ENCODE peak calls at places on chromosome 13, in seven cellular contexts. One of them, this sample, is unnamed.

GRCh38 chr13:25371608-25372274 is at the start of gene ATP8A2:
- DNase-seq in tibial nerve: no peak
- DNase-seq in SJCRH30: no peak
- DNase-seq in body of pancreas: no peak
- DNase-seq in GM23248: peak; percentile 21
- DNase-seq in uterus: no peak
- DNase-seq in psoas muscle: no peak
- DNase-seq in this sample: peak; percentile 21

GRCh38 chr13:96677029-96677428 is 317.2 kb downstream of the OXGR1 start:
- DNase-seq in psoas muscle: no peak
- DNase-seq in uterus: no peak
- DNase-seq in GM23248: no peak
- DNase-seq in body of pancreas: no peak
- DNase-seq in tibial nerve: no peak
- DNase-seq in SJCRH30: no peak
- DNase-seq in this sample: no peak

GRCh38 chr13:46728777-46729176 is 68.2 kb downstream of the ESD start:
- DNase-seq in tibial nerve: no peak
- DNase-seq in body of pancreas: no peak
- DNase-seq in SJCRH30: peak; percentile 28
- DNase-seq in uterus: no peak
- DNase-seq in psoas muscle: no peak
- DNase-seq in GM23248: peak; percentile 28
- DNase-seq in this sample: peak; percentile 22

GRCh38 chr13:20128459-20128927 is 32.4 kb downstream of the GJA3 start:
- DNase-seq in tibial nerve: no peak
- DNase-seq in body of pancreas: peak; percentile 74
- DNase-seq in GM23248: no peak
- DNase-seq in SJCRH30: no peak
- DNase-seq in uterus: no peak
- DNase-seq in psoas muscle: no peak
- DNase-seq in this sample: no peak

GRCh38 chr13:29543230-29544215 is 52.0 kb downstream of the SLC7A1 start:
- DNase-seq in SJCRH30: peak; percentile 18
- DNase-seq in tibial nerve: no peak
- DNase-seq in uterus: no peak
- DNase-seq in GM23248: peak; percentile 39
- DNase-seq in body of pancreas: no peak
- DNase-seq in psoas muscle: no peak
- DNase-seq in this sample: peak; percentile 29

GRCh38 chr13:87003265-87003664 is 667.9 kb upstream of the SLITRK5 start:
- DNase-seq in tibial nerve: no peak
- DNase-seq in SJCRH30: no peak
- DNase-seq in psoas muscle: no peak
- DNase-seq in uterus: no peak
- DNase-seq in body of pancreas: no peak
- DNase-seq in GM23248: no peak
- DNase-seq in this sample: no peak

GRCh38 chr13:73403362-73404150 is 344.8 kb downstream of the KLF5 start:
- DNase-seq in SJCRH30: no peak
- DNase-seq in body of pancreas: no peak
- DNase-seq in psoas muscle: no peak
- DNase-seq in GM23248: peak; percentile 7
- DNase-seq in tibial nerve: no peak
- DNase-seq in uterus: no peak
- DNase-seq in this sample: no peak

GRCh38 chr13:47168086-47168485 is 271.2 kb upstream of the HTR2A start:
- DNase-seq in uterus: no peak
- DNase-seq in tibial nerve: no peak
- DNase-seq in psoas muscle: no peak
- DNase-seq in body of pancreas: no peak
- DNase-seq in SJCRH30: no peak
- DNase-seq in GM23248: no peak
- DNase-seq in this sample: no peak

GRCh38 chr13:104491951-104492350 is 1425.7 kb upstream of the SLC10A2 start:
- DNase-seq in uterus: no peak
- DNase-seq in SJCRH30: no peak
- DNase-seq in psoas muscle: no peak
- DNase-seq in GM23248: no peak
- DNase-seq in body of pancreas: no peak
- DNase-seq in tibial nerve: no peak
- DNase-seq in this sample: no peak

GRCh38 chr13:40916207-40916998 is 102.7 kb downstream of the ELF1 start:
- DNase-seq in GM23248: peak; percentile 68
- DNase-seq in psoas muscle: no peak
- DNase-seq in tibial nerve: no peak
- DNase-seq in uterus: no peak
- DNase-seq in SJCRH30: no peak
- DNase-seq in body of pancreas: no peak
- DNase-seq in this sample: no peak

GRCh38 chr13:63901630-63902029 is 2486.0 kb upstream of the PCDH20 start:
- DNase-seq in body of pancreas: no peak
- DNase-seq in SJCRH30: peak; percentile 11
- DNase-seq in psoas muscle: no peak
- DNase-seq in uterus: no peak
- DNase-seq in tibial nerve: no peak
- DNase-seq in GM23248: no peak
- DNase-seq in this sample: peak; percentile 14

GRCh38 chr13:50168803-50169202 is 153.6 kb downstream of the KCNRG start:
- DNase-seq in GM23248: no peak
- DNase-seq in psoas muscle: no peak
- DNase-seq in SJCRH30: no peak
- DNase-seq in body of pancreas: no peak
- DNase-seq in uterus: no peak
- DNase-seq in tibial nerve: no peak
- DNase-seq in this sample: no peak

GRCh38 chr13:52737900-52738299 is 1.7 kb downstream of the CNMD start:
- DNase-seq in GM23248: no peak
- DNase-seq in psoas muscle: no peak
- DNase-seq in tibial nerve: no peak
- DNase-seq in uterus: no peak
- DNase-seq in body of pancreas: no peak
- DNase-seq in SJCRH30: peak; percentile 46
- DNase-seq in this sample: no peak

GRCh38 chr13:29579094-29579493 is 16.4 kb downstream of the SLC7A1 start:
- DNase-seq in uterus: no peak
- DNase-seq in tibial nerve: no peak
- DNase-seq in psoas muscle: no peak
- DNase-seq in body of pancreas: no peak
- DNase-seq in GM23248: no peak
- DNase-seq in SJCRH30: no peak
- DNase-seq in this sample: no peak

GRCh38 chr13:32976046-32976781 is 40.0 kb upstream of the KL start:
- DNase-seq in tibial nerve: no peak
- DNase-seq in psoas muscle: no peak
- DNase-seq in SJCRH30: no peak
- DNase-seq in uterus: no peak
- DNase-seq in body of pancreas: no peak
- DNase-seq in GM23248: no peak
- DNase-seq in this sample: peak; percentile 28

GRCh38 chr13:48579167-48579918 is 46.5 kb upstream of the RCBTB2 start:
- DNase-seq in GM23248: no peak
- DNase-seq in SJCRH30: no peak
- DNase-seq in psoas muscle: no peak
- DNase-seq in tibial nerve: no peak
- DNase-seq in body of pancreas: peak; percentile 34
- DNase-seq in uterus: no peak
- DNase-seq in this sample: no peak

GRCh38 chr13:59398127-59398526 is 765.6 kb downstream of the DIAPH3 start:
- DNase-seq in GM23248: no peak
- DNase-seq in psoas muscle: no peak
- DNase-seq in body of pancreas: no peak
- DNase-seq in uterus: no peak
- DNase-seq in tibial nerve: no peak
- DNase-seq in SJCRH30: no peak
- DNase-seq in this sample: peak; percentile 12

GRCh38 chr13:40644838-40645620 is 21.4 kb downstream of the FOXO1 start:
- DNase-seq in GM23248: peak; percentile 36
- DNase-seq in uterus: no peak
- DNase-seq in tibial nerve: no peak
- DNase-seq in psoas muscle: no peak
- DNase-seq in SJCRH30: no peak
- DNase-seq in body of pancreas: no peak
- DNase-seq in this sample: no peak

GRCh38 chr13:77026255-77026782 is 640 bp downstream of the FBXL3 start:
- DNase-seq in psoas muscle: peak; percentile 84
- DNase-seq in body of pancreas: peak; percentile 92
- DNase-seq in uterus: peak; percentile 78
- DNase-seq in GM23248: peak; percentile 86
- DNase-seq in SJCRH30: peak; percentile 66
- DNase-seq in tibial nerve: peak; percentile 72
- DNase-seq in this sample: peak; percentile 83

GRCh38 chr13:51966186-51966585 is 45.1 kb downstream of the ATP7B start:
- DNase-seq in SJCRH30: no peak
- DNase-seq in psoas muscle: no peak
- DNase-seq in body of pancreas: no peak
- DNase-seq in tibial nerve: no peak
- DNase-seq in uterus: no peak
- DNase-seq in GM23248: no peak
- DNase-seq in this sample: no peak

GRCh38 chr13:35478384-35479222 is 2.1 kb upstream of the MAB21L1 start:
- DNase-seq in uterus: no peak
- DNase-seq in psoas muscle: no peak
- DNase-seq in GM23248: no peak
- DNase-seq in body of pancreas: no peak
- DNase-seq in SJCRH30: no peak
- DNase-seq in tibial nerve: no peak
- DNase-seq in this sample: peak; percentile 78
- H3K4me3 ChIP-seq in uterus: no peak overlapping the region
- H3K4me3 ChIP-seq in psoas muscle: no peak overlapping the region
- H3K4me3 ChIP-seq in GM23248: no peak overlapping the region
- H3K4me3 ChIP-seq in body of pancreas: no peak overlapping the region
- H3K4me3 ChIP-seq in SJCRH30: no peak overlapping the region
- H3K4me3 ChIP-seq in tibial nerve: no peak overlapping the region
- H3K4me3 ChIP-seq in this sample: peak overlapping the region; percentile 97

DNA sequence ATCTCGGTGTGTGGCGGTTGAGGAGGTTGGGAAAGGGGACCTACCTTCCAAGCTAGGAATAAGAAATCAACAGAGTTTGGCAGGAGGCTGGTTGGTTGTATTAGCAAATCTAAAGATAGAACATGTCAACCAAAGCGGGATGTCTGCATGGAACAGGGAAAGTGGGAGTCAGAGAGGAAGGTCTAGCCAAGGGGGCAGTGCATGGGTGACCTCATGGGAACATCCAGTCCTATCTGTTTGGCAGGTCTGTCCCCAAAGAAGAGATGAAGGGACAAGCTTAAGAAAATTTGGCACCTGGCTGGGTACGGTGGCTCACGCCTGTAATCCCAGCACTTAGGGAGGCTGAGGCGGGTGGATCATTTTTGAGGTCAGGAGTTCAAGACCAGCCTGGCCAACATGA is 118.7 kb upstream of the TSC22D1 start:
- DNase-seq in psoas muscle: peak; percentile 22
- DNase-seq in body of pancreas: no peak
- DNase-seq in GM23248: no peak
- DNase-seq in SJCRH30: no peak
- DNase-seq in tibial nerve: no peak
- DNase-seq in uterus: no peak
- DNase-seq in this sample: no peak
- H3K27me3 ChIP-seq in psoas muscle: no peaks in the 10 kb centered on the region
- H3K27me3 ChIP-seq in body of pancreas: no peaks in the 10 kb centered on the region
- H3K27me3 ChIP-seq in GM23248: no peaks in the 10 kb centered on the region
- H3K27me3 ChIP-seq in SJCRH30: no peaks in the 10 kb centered on the region
- H3K27me3 ChIP-seq in tibial nerve: no peaks in the 10 kb centered on the region
- H3K27me3 ChIP-seq in uterus: no peaks in the 10 kb centered on the region
- H3K27me3 ChIP-seq in this sample: no peaks in the 10 kb centered on the region

GRCh38 chr13:78197231-78197630 is 278.6 kb upstream of the EDNRB start:
- DNase-seq in GM23248: peak; percentile 57
- DNase-seq in SJCRH30: no peak
- DNase-seq in psoas muscle: no peak
- DNase-seq in body of pancreas: no peak
- DNase-seq in uterus: no peak
- DNase-seq in tibial nerve: no peak
- DNase-seq in this sample: no peak
- H3K4me3 ChIP-seq in GM23248: no peak overlapping the region
- H3K4me3 ChIP-seq in SJCRH30: no peak overlapping the region
- H3K4me3 ChIP-seq in psoas muscle: no peak overlapping the region
- H3K4me3 ChIP-seq in body of pancreas: no peak overlapping the region
- H3K4me3 ChIP-seq in uterus: no peak overlapping the region
- H3K4me3 ChIP-seq in tibial nerve: no peak overlapping the region
- H3K4me3 ChIP-seq in this sample: no peak overlapping the region

GRCh38 chr13:27813826-27814225 is 21.5 kb downstream of the GSX1 start:
- DNase-seq in body of pancreas: no peak
- DNase-seq in tibial nerve: no peak
- DNase-seq in SJCRH30: no peak
- DNase-seq in uterus: no peak
- DNase-seq in psoas muscle: no peak
- DNase-seq in GM23248: no peak
- DNase-seq in this sample: no peak
- H3K27me3 ChIP-seq in body of pancreas: no peaks in the 10 kb centered on the region
- H3K27me3 ChIP-seq in tibial nerve: peaks cover 10% of the 10 kb centered on the region
- H3K27me3 ChIP-seq in SJCRH30: peaks cover 30% of the 10 kb centered on the region
- H3K27me3 ChIP-seq in uterus: no peaks in the 10 kb centered on the region
- H3K27me3 ChIP-seq in psoas muscle: peaks cover 51% of the 10 kb centered on the region
- H3K27me3 ChIP-seq in GM23248: peaks cover 14% of the 10 kb centered on the region
- H3K27me3 ChIP-seq in this sample: peaks cover 51% of the 10 kb centered on the region

GRCh38 chr13:74868044-74868443 is 613.9 kb downstream of the TBC1D4 start:
- DNase-seq in GM23248: peak; percentile 61
- DNase-seq in SJCRH30: no peak
- DNase-seq in tibial nerve: no peak
- DNase-seq in psoas muscle: no peak
- DNase-seq in body of pancreas: no peak
- DNase-seq in uterus: no peak
- DNase-seq in this sample: no peak

GRCh38 chr13:74871671-74872070 is 610.3 kb downstream of the TBC1D4 start:
- DNase-seq in SJCRH30: no peak
- DNase-seq in tibial nerve: no peak
- DNase-seq in psoas muscle: no peak
- DNase-seq in uterus: no peak
- DNase-seq in body of pancreas: no peak
- DNase-seq in GM23248: no peak
- DNase-seq in this sample: no peak

GRCh38 chr13:74867460-74867859 is 614.5 kb downstream of the TBC1D4 start:
- DNase-seq in GM23248: peak; percentile 17
- DNase-seq in tibial nerve: no peak
- DNase-seq in psoas muscle: no peak
- DNase-seq in SJCRH30: no peak
- DNase-seq in uterus: no peak
- DNase-seq in body of pancreas: no peak
- DNase-seq in this sample: no peak

GRCh38 chr13:74869846-74870245 is 612.1 kb downstream of the TBC1D4 start:
- DNase-seq in tibial nerve: no peak
- DNase-seq in uterus: no peak
- DNase-seq in SJCRH30: no peak
- DNase-seq in GM23248: peak; percentile 10
- DNase-seq in psoas muscle: no peak
- DNase-seq in body of pancreas: no peak
- DNase-seq in this sample: no peak

DNA sequence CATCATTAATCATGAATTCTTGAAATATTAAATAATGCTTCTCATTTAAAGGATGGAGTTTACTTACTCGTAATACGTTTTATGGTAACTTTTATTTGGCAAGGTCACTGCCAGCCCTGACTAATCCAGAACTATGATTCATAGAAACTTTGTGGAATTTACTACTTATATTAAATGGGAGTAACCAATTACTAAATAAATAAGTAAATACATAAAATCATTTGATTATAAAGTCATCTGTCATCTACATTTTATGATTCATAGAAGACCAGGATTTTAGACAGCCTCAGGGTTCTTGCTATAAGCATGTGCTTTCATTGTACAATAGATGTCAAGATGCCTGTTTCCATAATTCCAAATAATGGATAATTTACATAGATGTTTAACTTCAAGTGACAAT is 611.1 kb downstream of the TBC1D4 start:
- DNase-seq in body of pancreas: no peak
- DNase-seq in GM23248: peak; percentile 43
- DNase-seq in psoas muscle: no peak
- DNase-seq in tibial nerve: no peak
- DNase-seq in uterus: no peak
- DNase-seq in SJCRH30: no peak
- DNase-seq in this sample: no peak
- H3K4me3 ChIP-seq in body of pancreas: no peak overlapping the region
- H3K4me3 ChIP-seq in GM23248: no peak overlapping the region
- H3K4me3 ChIP-seq in psoas muscle: no peak overlapping the region
- H3K4me3 ChIP-seq in tibial nerve: no peak overlapping the region
- H3K4me3 ChIP-seq in uterus: no peak overlapping the region
- H3K4me3 ChIP-seq in SJCRH30: no peak overlapping the region
- H3K4me3 ChIP-seq in this sample: no peak overlapping the region